ENCODE peak calls at places on chromosomes 3 and 15, in four cellular contexts. One of them, this sample, is unnamed.

GRCh38 chr15:66047321-66048024 is 178.2 kb downstream of the RAB11A start:
- DNase-seq in AG10803: no peak
- DNase-seq in upper lobe of right lung: no peak
- DNase-seq in coronary artery: no peak
- DNase-seq in this sample: no peak

GRCh38 chr3:23884481-23884880 is 32.3 kb downstream of the NKIRAS1 start:
- DNase-seq in AG10803: peak
- DNase-seq in upper lobe of right lung: no peak
- DNase-seq in coronary artery: no peak
- DNase-seq in this sample: no peak

GRCh38 chr3:171095063-171095462 is 68.5 kb upstream of the SLC2A2 start:
- DNase-seq in AG10803: no peak
- DNase-seq in upper lobe of right lung: no peak
- DNase-seq in coronary artery: no peak
- DNase-seq in this sample: no peak

GRCh38 chr3:98012974-98013373 is 22.1 kb downstream of the GABRR3 start:
- DNase-seq in AG10803: peak
- DNase-seq in upper lobe of right lung: no peak
- DNase-seq in coronary artery: no peak
- DNase-seq in this sample: peak

GRCh38 chr3:140859592-140860336 is 81.9 kb upstream of the SLC25A36 start:
- DNase-seq in AG10803: no peak
- DNase-seq in upper lobe of right lung: no peak
- DNase-seq in coronary artery: no peak
- DNase-seq in this sample: peak

GRCh38 chr3:112504123-112504522 is 4.9 kb upstream of the BTLA start:
- DNase-seq in AG10803: no peak
- DNase-seq in upper lobe of right lung: no peak
- DNase-seq in coronary artery: no peak
- DNase-seq in this sample: no peak

GRCh38 chr15:45921376-45921775 is 286.5 kb downstream of the SQOR start:
- DNase-seq in AG10803: peak
- DNase-seq in upper lobe of right lung: no peak
- DNase-seq in coronary artery: no peak
- DNase-seq in this sample: no peak

GRCh38 chr3:52871761-52872160 is 25.6 kb downstream of the STIMATE start:
- DNase-seq in AG10803: no peak
- DNase-seq in upper lobe of right lung: no peak
- DNase-seq in coronary artery: no peak
- DNase-seq in this sample: no peak

GRCh38 chr3:50327129-50327528 is 894 bp downstream of the TUSC2 start:
- DNase-seq in AG10803: no peak
- DNase-seq in upper lobe of right lung: no peak
- DNase-seq in coronary artery: no peak
- DNase-seq in this sample: no peak

GRCh38 chr3:13504161-13504831 is 24.2 kb downstream of the HDAC11 start:
- DNase-seq in AG10803: no peak
- DNase-seq in upper lobe of right lung: peak
- DNase-seq in coronary artery: no peak
- DNase-seq in this sample: peak

GRCh38 chr15:45645026-45645980 is 10.5 kb downstream of the SQOR start:
- DNase-seq in AG10803: peak
- DNase-seq in upper lobe of right lung: no peak
- DNase-seq in coronary artery: no peak
- DNase-seq in this sample: peak

GRCh38 chr3:184679056-184679502 is 32.8 kb downstream of the MAGEF1 start:
- DNase-seq in AG10803: no peak
- DNase-seq in upper lobe of right lung: no peak
- DNase-seq in coronary artery: no peak
- DNase-seq in this sample: peak

GRCh38 chr15:70318594-70318993 is 220.9 kb upstream of the TLE3 start:
- DNase-seq in AG10803: peak
- DNase-seq in upper lobe of right lung: no peak
- DNase-seq in coronary artery: no peak
- DNase-seq in this sample: peak

GRCh38 chr15:58462973-58463663 is 31.3 kb downstream of the LIPC start:
- DNase-seq in AG10803: no peak
- DNase-seq in upper lobe of right lung: no peak
- DNase-seq in coronary artery: no peak
- DNase-seq in this sample: no peak

GRCh38 chr15:31352911-31353811 is 26.5 kb downstream of the KLF13 start:
- DNase-seq in AG10803: peak
- DNase-seq in upper lobe of right lung: peak
- DNase-seq in coronary artery: peak
- DNase-seq in this sample: peak

GRCh38 chr3:120048355-120048754 is 45.9 kb downstream of the GSK3B start:
- DNase-seq in AG10803: no peak
- DNase-seq in upper lobe of right lung: no peak
- DNase-seq in coronary artery: no peak
- DNase-seq in this sample: no peak

GRCh38 chr3:186427627-186428026 is 65.6 kb upstream of the DGKG start:
- DNase-seq in AG10803: no peak
- DNase-seq in upper lobe of right lung: no peak
- DNase-seq in coronary artery: no peak
- DNase-seq in this sample: peak

GRCh38 chr3:126541628-126542339 is 16.9 kb downstream of the C3orf22 start:
- DNase-seq in AG10803: no peak
- DNase-seq in upper lobe of right lung: peak
- DNase-seq in coronary artery: peak
- DNase-seq in this sample: no peak

GRCh38 chr15:61639491-61639890 is 410.4 kb upstream of the RORA start:
- DNase-seq in AG10803: no peak
- DNase-seq in upper lobe of right lung: no peak
- DNase-seq in coronary artery: no peak
- DNase-seq in this sample: no peak

DNA sequence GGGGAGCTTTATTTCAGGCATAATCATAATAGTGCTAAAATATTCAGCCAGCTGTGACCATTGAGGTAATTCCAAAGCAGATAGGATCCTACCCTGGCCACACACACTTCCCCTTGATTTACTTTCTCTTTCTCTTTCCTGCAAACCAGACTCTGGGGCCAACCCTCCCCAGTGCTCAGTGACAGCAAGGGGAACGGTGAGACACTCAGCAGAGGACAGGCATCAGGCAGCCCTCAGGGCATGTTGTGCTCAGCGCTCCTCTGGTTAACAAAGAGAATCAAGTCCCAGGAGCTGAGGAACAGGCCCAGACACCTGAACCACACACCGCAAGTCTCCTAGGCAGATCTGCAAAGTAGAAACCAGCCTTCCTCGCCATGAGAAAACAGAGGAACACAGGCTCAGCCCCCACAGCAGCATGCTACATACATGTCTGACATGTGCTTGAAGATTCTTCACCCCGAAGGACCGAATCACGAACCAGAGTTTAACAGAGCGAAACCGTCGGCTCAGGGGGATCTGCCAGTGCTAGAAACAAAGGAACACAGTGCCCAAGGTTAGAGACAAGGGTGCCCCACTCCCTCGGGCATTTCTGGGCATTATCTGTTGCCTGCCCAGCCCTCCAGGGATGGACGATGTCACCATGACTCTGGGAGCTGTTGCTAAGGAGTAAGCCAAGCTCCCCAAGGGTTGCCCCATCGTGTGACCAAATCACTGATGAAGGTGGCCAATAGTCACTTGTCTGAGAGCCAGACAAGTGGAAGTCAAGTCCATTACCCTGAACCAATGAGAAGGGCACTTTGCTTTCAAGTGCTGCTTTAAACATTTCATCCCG is 17.5 kb downstream of the HDC start:
- DNase-seq in AG10803: no peak
- DNase-seq in upper lobe of right lung: peak
- DNase-seq in coronary artery: no peak
- DNase-seq in this sample: peak
- TF ChIP-seq CTCF in AG10803: no peak
- TF ChIP-seq CTCF in upper lobe of right lung: no peak
- TF ChIP-seq CTCF in coronary artery: no peak
- TF ChIP-seq CTCF in this sample: no peak

GRCh38 chr15:77654975-77655374 is 22.3 kb upstream of the LINGO1 start:
- DNase-seq in AG10803: no peak
- DNase-seq in upper lobe of right lung: no peak
- DNase-seq in coronary artery: no peak
- DNase-seq in this sample: no peak
- TF ChIP-seq CTCF in AG10803: peak
- TF ChIP-seq CTCF in upper lobe of right lung: no peak
- TF ChIP-seq CTCF in coronary artery: no peak
- TF ChIP-seq CTCF in this sample: peak

GRCh38 chr3:70310809-70311208 is 1.6 kb downstream of the MDFIC2 start:
- DNase-seq in AG10803: no peak
- DNase-seq in upper lobe of right lung: no peak
- DNase-seq in coronary artery: no peak
- DNase-seq in this sample: no peak

GRCh38 chr3:70309591-70309990 is 2.8 kb downstream of the MDFIC2 start:
- DNase-seq in AG10803: no peak
- DNase-seq in upper lobe of right lung: no peak
- DNase-seq in coronary artery: no peak
- DNase-seq in this sample: no peak

GRCh38 chr3:70312336-70312735 is at the start of gene MDFIC2:
- DNase-seq in AG10803: no peak
- DNase-seq in upper lobe of right lung: no peak
- DNase-seq in coronary artery: no peak
- DNase-seq in this sample: no peak

DNA sequence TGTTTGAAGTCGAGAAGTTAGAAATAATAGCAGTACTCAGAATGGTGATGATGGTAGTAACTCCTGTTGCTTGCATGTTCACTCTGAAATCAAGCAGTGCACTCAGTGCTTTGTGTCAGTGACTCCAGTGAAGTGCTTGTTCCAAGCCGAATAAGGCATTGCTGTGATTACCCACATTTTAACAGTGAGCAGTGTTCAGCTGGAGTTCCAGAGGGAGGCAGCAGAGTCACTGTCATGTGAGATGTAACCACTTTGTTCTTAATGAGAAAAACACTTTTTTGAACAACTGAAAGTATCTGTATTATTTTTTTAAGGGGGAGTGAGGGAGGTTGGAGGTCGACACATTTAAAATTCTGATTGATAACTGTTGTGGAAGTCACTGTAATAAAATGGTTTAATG is 3.7 kb downstream of the MDFIC2 start:
- DNase-seq in AG10803: no peak
- DNase-seq in upper lobe of right lung: no peak
- DNase-seq in coronary artery: no peak
- DNase-seq in this sample: peak
- TF ChIP-seq CTCF in AG10803: no peak
- TF ChIP-seq CTCF in upper lobe of right lung: no peak
- TF ChIP-seq CTCF in coronary artery: no peak
- TF ChIP-seq CTCF in this sample: peak

GRCh38 chr3:129626744-129627349 is 20.4 kb upstream of the PLXND1 start:
- DNase-seq in AG10803: peak
- DNase-seq in upper lobe of right lung: peak
- DNase-seq in coronary artery: peak
- DNase-seq in this sample: peak
- TF ChIP-seq CTCF in AG10803: no peak
- TF ChIP-seq CTCF in upper lobe of right lung: no peak
- TF ChIP-seq CTCF in coronary artery: no peak
- TF ChIP-seq CTCF in this sample: peak

GRCh38 chr3:12409625-12410596 is 74.4 kb upstream of the TSEN2 start:
- DNase-seq in AG10803: no peak
- DNase-seq in upper lobe of right lung: no peak
- DNase-seq in coronary artery: no peak
- DNase-seq in this sample: no peak

GRCh38 chr3:12415014-12415653 is 69.1 kb upstream of the TSEN2 start:
- DNase-seq in AG10803: no peak
- DNase-seq in upper lobe of right lung: no peak
- DNase-seq in coronary artery: no peak
- DNase-seq in this sample: no peak

GRCh38 chr3:12408984-12409383 is 75.3 kb upstream of the TSEN2 start:
- DNase-seq in AG10803: no peak
- DNase-seq in upper lobe of right lung: no peak
- DNase-seq in coronary artery: no peak
- DNase-seq in this sample: no peak

GRCh38 chr3:12416731-12417130 is 67.5 kb upstream of the TSEN2 start:
- DNase-seq in AG10803: no peak
- DNase-seq in upper lobe of right lung: no peak
- DNase-seq in coronary artery: no peak
- DNase-seq in this sample: no peak

DNA sequence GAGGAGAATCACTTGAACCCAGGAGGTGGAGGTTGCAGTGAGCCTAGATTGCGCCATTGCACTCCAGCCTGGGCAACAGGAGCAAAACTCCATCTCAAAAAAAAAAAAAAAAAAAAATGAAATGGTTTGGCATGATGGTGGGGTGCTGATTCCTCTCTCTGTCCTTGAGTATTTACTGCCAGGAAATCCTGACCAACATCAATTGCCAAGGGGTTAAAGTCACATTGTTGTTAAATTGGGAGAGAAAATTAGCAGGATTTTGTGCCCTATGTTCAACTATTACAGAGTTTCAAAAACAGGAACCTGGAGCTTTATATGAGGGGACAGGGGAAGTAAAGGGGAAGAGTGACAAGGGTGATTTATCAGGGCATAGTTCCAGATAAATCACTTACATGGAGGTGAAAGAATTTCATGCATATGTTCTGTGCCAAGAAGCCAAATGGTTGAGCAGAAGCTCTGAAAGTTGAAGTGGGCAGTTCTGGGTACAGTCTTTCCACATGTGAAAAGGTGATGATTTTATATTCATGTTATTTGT is 70.5 kb upstream of the TSEN2 start:
- DNase-seq in AG10803: no peak
- DNase-seq in upper lobe of right lung: no peak
- DNase-seq in coronary artery: no peak
- DNase-seq in this sample: no peak
- TF ChIP-seq CTCF in AG10803: no peak
- TF ChIP-seq CTCF in upper lobe of right lung: no peak
- TF ChIP-seq CTCF in coronary artery: no peak
- TF ChIP-seq CTCF in this sample: no peak